ENCODE peak calls at places on chromosome 13, in nine cellular contexts. Z is WTC11, D is HFF-Myc, W is uterus, G is progenitor cell of endocrine pancreas, K is fibroblast of the aortic adventitia, N is A549, A is HFFc6, V is left ventricle myocardium inferior. U is an unnamed sample.
A peak's percentile ranks its signal among the peaks of the same experiment; 100 is the strongest.

GRCh38 chr13:46913757-46914156 is 16.9 kb upstream of the HTR2A start:
- DNase-seq in D (no peak), W (no peak), A (no peak), N (no peak), K (no peak), Z (no peak), G (no peak), V (no peak), U (no peak)

GRCh38 chr13:111865046-111865445 is 201.9 kb upstream of the SOX1 start:
- DNase-seq in W (no peak), K (no peak), Z (no peak), V (no peak), D (no peak), A (no peak), G (no peak), N (no peak), U (no peak)

GRCh38 chr13:39263531-39263930 is 225.3 kb downstream of the NHLRC3 start:
- DNase-seq in W (no peak), Z (no peak), K (no peak), G (no peak), N (no peak), A (no peak), V (no peak), D (no peak), U (no peak)

GRCh38 chr13:51953347-51953746 is 57.9 kb downstream of the ATP7B start:
- DNase-seq in V (no peak), A (no peak), N (no peak), G (no peak), D (no peak), K (no peak), W (no peak), Z (no peak), U (no peak)

GRCh38 chr13:27638521-27638920 is 16.8 kb downstream of the POLR1D start:
- DNase-seq in G (no peak), W (peak; percentile 24), Z (no peak), A (no peak), N (no peak), D (no peak), K (peak; percentile 55), V (no peak), U (no peak)

GRCh38 chr13:89812856-89813255 is 1534.6 kb upstream of the MIR17HG start:
- DNase-seq in V (no peak), D (no peak), A (no peak), G (no peak), K (no peak), N (no peak), Z (no peak), W (no peak), U (no peak)

GRCh38 chr13:45133396-45134118 is 13.2 kb downstream of the GTF2F2 start:
- DNase-seq in K (peak; percentile 17), G (no peak), N (no peak), W (no peak), D (no peak), V (no peak), Z (no peak), A (no peak), U (no peak)

GRCh38 chr13:109868583-109869311 is 82.4 kb upstream of the IRS2 start:
- DNase-seq in D (no peak), Z (no peak), V (no peak), K (no peak), W (no peak), A (no peak), G (no peak), N (peak; percentile 28), U (no peak)

GRCh38 chr13:26557393-26558073 is at the start of gene WASF3:
- DNase-seq in A (peak; percentile 89), Z (peak; percentile 97), V (peak; percentile 94), G (peak; percentile 95), K (peak; percentile 92), W (peak; percentile 93), D (peak; percentile 71), N (peak; percentile 57), U (peak; percentile 92)

GRCh38 chr13:109251958-109252357 is 534.4 kb downstream of the IRS2 start:
- DNase-seq in A (no peak), N (no peak), V (no peak), G (no peak), Z (no peak), K (peak; percentile 23), W (no peak), D (no peak), U (no peak)

GRCh38 chr13:60061737-60062136 is 102.0 kb downstream of the DIAPH3 start:
- DNase-seq in V (no peak), N (no peak), D (no peak), Z (no peak), K (no peak), W (no peak), A (no peak), G (no peak), U (no peak)

GRCh38 chr13:33087790-33088189 is 71.6 kb downstream of the KL start:
- DNase-seq in A (no peak), N (no peak), Z (no peak), D (no peak), G (no peak), V (no peak), K (peak; percentile 31), W (no peak), U (no peak)

GRCh38 chr13:80214521-80214941 is 126.4 kb downstream of the SPRY2 start:
- DNase-seq in A (no peak), W (no peak), V (no peak), N (no peak), Z (no peak), D (no peak), G (no peak), K (no peak), U (no peak)

GRCh38 chr13:38264363-38265134 is 85.1 kb upstream of the UFM1 start:
- DNase-seq in A (no peak), K (no peak), N (no peak), D (no peak), G (no peak), Z (no peak), W (no peak), V (no peak), U (no peak)

GRCh38 chr13:20024706-20025105 is 66.2 kb downstream of the ZMYM2 start:
- DNase-seq in D (no peak), N (no peak), V (no peak), A (no peak), W (no peak), G (no peak), Z (no peak), K (no peak), U (no peak)

GRCh38 chr13:20033486-20033885 is 75.0 kb downstream of the ZMYM2 start:
- DNase-seq in V (no peak), K (no peak), Z (no peak), N (no peak), D (no peak), G (no peak), A (no peak), W (no peak), U (no peak)

DNA sequence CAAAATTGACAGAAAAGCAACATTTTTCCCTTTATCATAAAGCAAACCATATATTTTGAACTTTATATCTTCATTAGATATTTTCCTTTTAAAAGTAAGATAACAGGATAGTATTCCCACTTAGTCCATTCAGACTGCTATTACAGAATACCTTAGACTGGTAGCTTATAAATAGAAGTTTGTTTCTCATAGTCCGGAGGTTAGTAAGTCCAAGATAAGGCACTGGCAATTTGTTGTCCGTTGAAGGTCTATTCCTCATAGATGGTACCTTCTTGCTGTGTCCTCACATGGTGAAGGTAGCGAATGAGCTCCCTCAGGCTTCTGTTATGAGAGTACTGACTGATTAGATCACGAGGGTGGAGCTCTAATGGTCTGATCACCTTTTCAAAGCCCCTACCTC is 70.4 kb downstream of the ZMYM2 start:
- DNase-seq in W (no peak), A (no peak), G (no peak), K (no peak), D (no peak), V (no peak), Z (no peak), N (no peak), U (no peak)
- TF ChIP-seq CTCF in W (no peak), A (no peak), G (no peak), K (no peak), D (no peak), V (no peak), Z (no peak), N (no peak), U (no peak)

GRCh38 chr13:99035715-99036114 is 57.9 kb upstream of the DOCK9 start:
- DNase-seq in N (no peak), G (no peak), W (no peak), K (no peak), D (no peak), A (no peak), Z (no peak), V (no peak), U (no peak)

GRCh38 chr13:99034333-99035085 is 56.6 kb upstream of the DOCK9 start:
- DNase-seq in A (no peak), W (no peak), G (no peak), K (no peak), D (no peak), V (no peak), Z (no peak), N (no peak), U (no peak)

GRCh38 chr13:99031725-99032298 is 53.9 kb upstream of the DOCK9 start:
- DNase-seq in W (no peak), N (no peak), G (no peak), V (no peak), A (no peak), D (no peak), K (no peak), Z (no peak), U (no peak)

GRCh38 chr13:99037756-99038155 is 59.9 kb upstream of the DOCK9 start:
- DNase-seq in N (no peak), D (no peak), V (no peak), A (no peak), Z (no peak), K (no peak), W (no peak), G (no peak), U (no peak)

DNA sequence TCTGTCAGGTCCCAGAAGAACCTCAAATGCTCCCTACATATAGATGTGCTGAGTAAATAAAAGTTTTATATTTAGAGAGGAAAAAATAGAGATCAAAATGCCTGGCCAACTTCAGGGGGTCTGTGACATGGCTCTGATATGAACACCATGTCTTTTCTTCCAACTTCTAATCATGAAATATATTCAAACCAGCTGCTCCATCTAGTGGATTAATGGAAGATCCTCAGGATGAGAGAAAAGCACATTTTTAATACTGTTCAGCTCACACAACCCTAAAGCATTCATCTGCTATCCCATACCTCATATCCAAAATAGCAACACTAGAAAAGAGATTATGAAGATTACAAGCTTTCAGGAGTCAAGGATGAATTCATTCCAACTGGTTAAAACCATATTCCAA is 56.0 kb upstream of the DOCK9 start:
- DNase-seq in K (peak; percentile 60), Z (no peak), G (no peak), D (no peak), W (no peak), V (no peak), A (peak; percentile 36), N (peak; percentile 23), U (no peak)
- TF ChIP-seq CTCF in K (peak; percentile 51), Z (no peak), G (peak; percentile 57), D (peak; percentile 41), W (peak; percentile 29), V (peak; percentile 76), A (peak; percentile 83), N (peak; percentile 53), U (no peak)

GRCh38 chr13:40668335-40668734 is 1.9 kb upstream of the FOXO1 start:
- DNase-seq in W (peak; percentile 54), Z (peak; percentile 51), N (peak; percentile 66), K (peak; percentile 43), D (no peak), A (no peak), V (peak; percentile 62), G (no peak), U (peak; percentile 22)
- TF ChIP-seq CTCF in W (peak; percentile 47), Z (peak; percentile 49), N (peak; percentile 45), K (peak; percentile 75), D (peak; percentile 13), A (peak; percentile 6), V (peak; percentile 68), G (peak; percentile 54), U (peak; percentile 20)

GRCh38 chr13:75704942-75705320 is 68.8 kb downstream of the LMO7 start:
- DNase-seq in K (no peak), D (no peak), Z (peak; percentile 28), V (no peak), W (no peak), G (no peak), N (no peak), A (no peak), U (peak; percentile 63)
- TF ChIP-seq CTCF in K (no peak), D (no peak), Z (no peak), V (no peak), W (no peak), G (no peak), N (no peak), A (no peak), U (no peak)

U was measured in Calu3.